ENCODE peak calls at places on chromosome 9, in nine cellular contexts. One of them, this sample, is unnamed.
A peak's percentile ranks its signal among the peaks of the same experiment; 100 is the strongest.

GRCh38 chr9:127493592-127494303 is 42.4 kb downstream of the LRSAM1 start:
- DNase-seq in H1: no peak
- DNase-seq in upper lobe of left lung: no peak
- DNase-seq in SK-N-SH: no peak
- DNase-seq in stomach: no peak
- DNase-seq in transverse colon: no peak
- DNase-seq in prostate gland: no peak
- DNase-seq in GM12891: no peak
- DNase-seq in spleen: no peak
- DNase-seq in this sample: no peak

GRCh38 chr9:28177142-28177541 is 603.9 kb upstream of the C9orf72 start:
- DNase-seq in H1: no peak
- DNase-seq in upper lobe of left lung: no peak
- DNase-seq in SK-N-SH: no peak
- DNase-seq in stomach: no peak
- DNase-seq in transverse colon: no peak
- DNase-seq in prostate gland: no peak
- DNase-seq in GM12891: no peak
- DNase-seq in spleen: no peak
- DNase-seq in this sample: no peak

GRCh38 chr9:105760053-105760452 is 65.7 kb downstream of the TMEM38B start:
- DNase-seq in H1: no peak
- DNase-seq in upper lobe of left lung: no peak
- DNase-seq in SK-N-SH: no peak
- DNase-seq in stomach: no peak
- DNase-seq in transverse colon: no peak
- DNase-seq in prostate gland: no peak
- DNase-seq in GM12891: no peak
- DNase-seq in spleen: no peak
- DNase-seq in this sample: no peak

GRCh38 chr9:116042321-116042720 is 111.3 kb upstream of the PAPPA start:
- DNase-seq in H1: no peak
- DNase-seq in upper lobe of left lung: no peak
- DNase-seq in SK-N-SH: no peak
- DNase-seq in stomach: no peak
- DNase-seq in transverse colon: no peak
- DNase-seq in prostate gland: no peak
- DNase-seq in GM12891: no peak
- DNase-seq in spleen: no peak
- DNase-seq in this sample: no peak

GRCh38 chr9:93262537-93263310 is 78.8 kb downstream of the WNK2 start:
- DNase-seq in H1: no peak
- DNase-seq in upper lobe of left lung: no peak
- DNase-seq in SK-N-SH: peak; percentile 22
- DNase-seq in stomach: peak; percentile 70
- DNase-seq in transverse colon: no peak
- DNase-seq in prostate gland: no peak
- DNase-seq in GM12891: peak; percentile 8
- DNase-seq in spleen: peak; percentile 53
- DNase-seq in this sample: peak; percentile 74

GRCh38 chr9:6106576-6107339 is 91.3 kb upstream of the RANBP6 start:
- DNase-seq in H1: peak; percentile 7
- DNase-seq in upper lobe of left lung: no peak
- DNase-seq in SK-N-SH: peak; percentile 20
- DNase-seq in stomach: no peak
- DNase-seq in transverse colon: no peak
- DNase-seq in prostate gland: no peak
- DNase-seq in GM12891: peak; percentile 25
- DNase-seq in spleen: no peak
- DNase-seq in this sample: no peak

GRCh38 chr9:79264511-79265448 is 307.0 kb upstream of the TLE4 start:
- DNase-seq in H1: no peak
- DNase-seq in upper lobe of left lung: no peak
- DNase-seq in SK-N-SH: no peak
- DNase-seq in stomach: no peak
- DNase-seq in transverse colon: no peak
- DNase-seq in prostate gland: no peak
- DNase-seq in GM12891: no peak
- DNase-seq in spleen: no peak
- DNase-seq in this sample: peak; percentile 68

GRCh38 chr9:9061599-9061998 is 1262.0 kb upstream of the DMAC1 start:
- DNase-seq in H1: no peak
- DNase-seq in upper lobe of left lung: no peak
- DNase-seq in SK-N-SH: no peak
- DNase-seq in stomach: no peak
- DNase-seq in transverse colon: no peak
- DNase-seq in prostate gland: no peak
- DNase-seq in GM12891: no peak
- DNase-seq in spleen: no peak
- DNase-seq in this sample: no peak

GRCh38 chr9:124054671-124055212 is 43.2 kb downstream of the LHX2 start:
- DNase-seq in H1: no peak
- DNase-seq in upper lobe of left lung: no peak
- DNase-seq in SK-N-SH: no peak
- DNase-seq in stomach: no peak
- DNase-seq in transverse colon: no peak
- DNase-seq in prostate gland: no peak
- DNase-seq in GM12891: peak; percentile 49
- DNase-seq in spleen: no peak
- DNase-seq in this sample: no peak

GRCh38 chr9:1267581-1267980 is 217.4 kb downstream of the DMRT2 start:
- DNase-seq in H1: no peak
- DNase-seq in upper lobe of left lung: no peak
- DNase-seq in SK-N-SH: no peak
- DNase-seq in stomach: peak; percentile 57
- DNase-seq in transverse colon: no peak
- DNase-seq in prostate gland: peak; percentile 47
- DNase-seq in GM12891: no peak
- DNase-seq in spleen: no peak
- DNase-seq in this sample: no peak

GRCh38 chr9:128786681-128787582 is at the start of gene TBC1D13:
- DNase-seq in H1: peak; percentile 43
- DNase-seq in upper lobe of left lung: peak; percentile 98
- DNase-seq in SK-N-SH: peak; percentile 98
- DNase-seq in stomach: peak; percentile 93
- DNase-seq in transverse colon: peak; percentile 91
- DNase-seq in prostate gland: peak; percentile 85
- DNase-seq in GM12891: peak; percentile 96
- DNase-seq in spleen: peak; percentile 97
- DNase-seq in this sample: peak; percentile 98

GRCh38 chr9:124267271-124267807 is 9.6 kb downstream of the NEK6 start:
- DNase-seq in H1: no peak
- DNase-seq in upper lobe of left lung: peak; percentile 84
- DNase-seq in SK-N-SH: no peak
- DNase-seq in stomach: peak; percentile 91
- DNase-seq in transverse colon: peak; percentile 73
- DNase-seq in prostate gland: peak; percentile 95
- DNase-seq in GM12891: no peak
- DNase-seq in spleen: peak; percentile 81
- DNase-seq in this sample: no peak

GRCh38 chr9:109779711-109780452 is at the start of gene PALM2AKAP2:
- DNase-seq in H1: no peak
- DNase-seq in upper lobe of left lung: peak; percentile 94
- DNase-seq in SK-N-SH: peak; percentile 47
- DNase-seq in stomach: no peak
- DNase-seq in transverse colon: peak; percentile 41
- DNase-seq in prostate gland: peak; percentile 24
- DNase-seq in GM12891: peak; percentile 25
- DNase-seq in spleen: no peak
- DNase-seq in this sample: peak; percentile 89

GRCh38 chr9:76810377-76810957 is 46.2 kb downstream of the PCA3 start:
- DNase-seq in H1: no peak
- DNase-seq in upper lobe of left lung: no peak
- DNase-seq in SK-N-SH: peak; percentile 37
- DNase-seq in stomach: no peak
- DNase-seq in transverse colon: peak; percentile 55
- DNase-seq in prostate gland: peak; percentile 53
- DNase-seq in GM12891: peak; percentile 19
- DNase-seq in spleen: no peak
- DNase-seq in this sample: no peak

GRCh38 chr9:20364954-20365353 is 257.3 kb downstream of the MLLT3 start:
- DNase-seq in H1: no peak
- DNase-seq in upper lobe of left lung: no peak
- DNase-seq in SK-N-SH: no peak
- DNase-seq in stomach: no peak
- DNase-seq in transverse colon: no peak
- DNase-seq in prostate gland: no peak
- DNase-seq in GM12891: no peak
- DNase-seq in spleen: no peak
- DNase-seq in this sample: no peak

GRCh38 chr9:76717176-76717575 is 47.1 kb upstream of the PCA3 start:
- DNase-seq in H1: no peak
- DNase-seq in upper lobe of left lung: no peak
- DNase-seq in SK-N-SH: no peak
- DNase-seq in stomach: no peak
- DNase-seq in transverse colon: no peak
- DNase-seq in prostate gland: no peak
- DNase-seq in GM12891: no peak
- DNase-seq in spleen: no peak
- DNase-seq in this sample: no peak

GRCh38 chr9:117970276-117970675 is 266.1 kb downstream of the TLR4 start:
- DNase-seq in H1: no peak
- DNase-seq in upper lobe of left lung: no peak
- DNase-seq in SK-N-SH: no peak
- DNase-seq in stomach: no peak
- DNase-seq in transverse colon: no peak
- DNase-seq in prostate gland: no peak
- DNase-seq in GM12891: no peak
- DNase-seq in spleen: no peak
- DNase-seq in this sample: no peak

GRCh38 chr9:97978706-97979105 is 4.4 kb upstream of the ANP32B start:
- DNase-seq in H1: no peak
- DNase-seq in upper lobe of left lung: no peak
- DNase-seq in SK-N-SH: no peak
- DNase-seq in stomach: no peak
- DNase-seq in transverse colon: no peak
- DNase-seq in prostate gland: no peak
- DNase-seq in GM12891: no peak
- DNase-seq in spleen: no peak
- DNase-seq in this sample: no peak

GRCh38 chr9:3962467-3962866 is 337.4 kb downstream of the GLIS3 start:
- DNase-seq in H1: no peak
- DNase-seq in upper lobe of left lung: no peak
- DNase-seq in SK-N-SH: no peak
- DNase-seq in stomach: no peak
- DNase-seq in transverse colon: no peak
- DNase-seq in prostate gland: no peak
- DNase-seq in GM12891: no peak
- DNase-seq in spleen: no peak
- DNase-seq in this sample: no peak

DNA sequence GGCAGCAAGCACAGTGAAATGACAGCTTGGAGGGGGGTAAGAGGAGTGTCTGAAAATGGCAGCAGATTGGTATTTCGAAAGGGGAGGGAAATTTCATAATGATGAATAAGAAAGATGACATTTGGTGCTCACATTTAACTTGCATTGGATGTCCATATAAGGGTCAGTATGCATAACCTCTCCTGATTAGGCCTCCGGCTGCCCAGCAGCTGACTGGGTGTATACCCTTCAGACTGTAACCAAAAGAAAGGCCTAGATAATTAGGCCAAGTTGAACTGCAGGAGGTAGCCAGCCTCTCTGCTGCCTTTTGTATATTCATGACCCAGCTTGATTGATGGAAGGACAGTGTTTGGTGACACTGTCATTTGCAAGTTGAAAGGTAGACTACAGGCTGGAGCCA is 131.1 kb downstream of the PBX3 start:
- DNase-seq in H1: peak; percentile 5
- DNase-seq in upper lobe of left lung: no peak
- DNase-seq in SK-N-SH: no peak
- DNase-seq in stomach: no peak
- DNase-seq in transverse colon: no peak
- DNase-seq in prostate gland: no peak
- DNase-seq in GM12891: no peak
- DNase-seq in spleen: no peak
- DNase-seq in this sample: no peak
- TF ChIP-seq POLR2AphosphoS5 in H1: no peak
- TF ChIP-seq POLR2AphosphoS5 in upper lobe of left lung: no peak
- TF ChIP-seq POLR2AphosphoS5 in SK-N-SH: no peak
- TF ChIP-seq POLR2AphosphoS5 in stomach: no peak
- TF ChIP-seq POLR2AphosphoS5 in transverse colon: no peak
- TF ChIP-seq POLR2AphosphoS5 in prostate gland: no peak
- TF ChIP-seq POLR2AphosphoS5 in GM12891: no peak
- TF ChIP-seq POLR2AphosphoS5 in spleen: no peak
- TF ChIP-seq POLR2AphosphoS5 in this sample: no peak

GRCh38 chr9:17536027-17536426 is 42.8 kb upstream of the SH3GL2 start:
- DNase-seq in H1: no peak
- DNase-seq in upper lobe of left lung: no peak
- DNase-seq in SK-N-SH: no peak
- DNase-seq in stomach: no peak
- DNase-seq in transverse colon: no peak
- DNase-seq in prostate gland: no peak
- DNase-seq in GM12891: no peak
- DNase-seq in spleen: no peak
- DNase-seq in this sample: peak; percentile 14
- TF ChIP-seq POLR2AphosphoS5 in H1: no peak
- TF ChIP-seq POLR2AphosphoS5 in upper lobe of left lung: no peak
- TF ChIP-seq POLR2AphosphoS5 in SK-N-SH: no peak
- TF ChIP-seq POLR2AphosphoS5 in stomach: no peak
- TF ChIP-seq POLR2AphosphoS5 in transverse colon: no peak
- TF ChIP-seq POLR2AphosphoS5 in prostate gland: no peak
- TF ChIP-seq POLR2AphosphoS5 in GM12891: no peak
- TF ChIP-seq POLR2AphosphoS5 in spleen: no peak
- TF ChIP-seq POLR2AphosphoS5 in this sample: no peak

DNA sequence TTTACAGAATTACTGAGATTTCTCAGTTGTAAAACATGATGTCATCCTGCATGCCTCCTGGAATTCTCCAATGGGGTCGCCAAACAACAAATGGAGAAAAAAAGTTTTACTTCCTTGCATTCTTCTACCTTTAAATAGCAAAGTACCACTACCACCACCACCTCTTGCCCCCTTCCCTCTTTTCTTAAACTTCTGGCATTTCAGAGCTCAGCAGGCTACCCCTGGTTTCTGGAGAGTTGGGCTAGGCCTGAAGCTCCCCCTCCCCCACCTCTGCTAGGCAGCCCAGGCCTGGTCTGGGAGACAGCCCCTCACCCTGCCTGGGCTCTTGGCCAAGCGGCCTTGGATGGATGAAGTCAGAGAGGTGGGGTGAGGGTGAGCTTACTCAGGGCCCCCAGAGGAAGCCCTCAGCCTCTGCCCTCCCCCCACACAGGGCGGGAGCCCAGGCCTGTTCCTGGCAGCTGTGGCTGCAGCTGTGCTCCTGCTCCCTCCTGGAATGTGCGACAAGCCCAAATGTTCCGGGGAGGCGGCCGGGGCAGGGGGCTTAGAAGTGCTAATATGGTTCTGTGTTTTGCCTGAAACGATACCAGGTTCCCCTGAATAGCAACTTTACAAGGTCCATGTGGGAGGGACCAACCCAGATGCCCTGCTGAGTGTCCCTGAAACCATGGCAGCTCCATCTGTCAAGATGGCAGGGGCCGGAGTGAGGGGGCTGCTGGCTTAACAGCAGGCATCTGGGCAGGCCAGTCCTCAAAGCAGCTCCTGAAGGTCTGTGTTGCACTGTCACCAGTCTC is 5.9 kb upstream of the CCIN start:
- DNase-seq in H1: peak; percentile 78
- DNase-seq in upper lobe of left lung: peak; percentile 53
- DNase-seq in SK-N-SH: peak; percentile 89
- DNase-seq in stomach: no peak
- DNase-seq in transverse colon: no peak
- DNase-seq in prostate gland: no peak
- DNase-seq in GM12891: no peak
- DNase-seq in spleen: no peak
- DNase-seq in this sample: no peak
- TF ChIP-seq POLR2AphosphoS5 in H1: peak; percentile 38
- TF ChIP-seq POLR2AphosphoS5 in upper lobe of left lung: no peak
- TF ChIP-seq POLR2AphosphoS5 in SK-N-SH: no peak
- TF ChIP-seq POLR2AphosphoS5 in stomach: no peak
- TF ChIP-seq POLR2AphosphoS5 in transverse colon: peak; percentile 4
- TF ChIP-seq POLR2AphosphoS5 in prostate gland: no peak
- TF ChIP-seq POLR2AphosphoS5 in GM12891: no peak
- TF ChIP-seq POLR2AphosphoS5 in spleen: peak; percentile 28
- TF ChIP-seq POLR2AphosphoS5 in this sample: peak; percentile 30

GRCh38 chr9:114505187-114506081 is at the start of gene WHRN:
- DNase-seq in H1: peak; percentile 77
- DNase-seq in upper lobe of left lung: peak; percentile 98
- DNase-seq in SK-N-SH: peak; percentile 95
- DNase-seq in stomach: peak; percentile 95
- DNase-seq in transverse colon: peak; percentile 95
- DNase-seq in prostate gland: peak; percentile 95
- DNase-seq in GM12891: peak; percentile 87
- DNase-seq in spleen: peak; percentile 97
- DNase-seq in this sample: peak; percentile 98
- TF ChIP-seq POLR2AphosphoS5 in H1: peak; percentile 27
- TF ChIP-seq POLR2AphosphoS5 in upper lobe of left lung: no peak
- TF ChIP-seq POLR2AphosphoS5 in SK-N-SH: no peak
- TF ChIP-seq POLR2AphosphoS5 in stomach: peak; percentile 38
- TF ChIP-seq POLR2AphosphoS5 in transverse colon: peak; percentile 60
- TF ChIP-seq POLR2AphosphoS5 in prostate gland: peak; percentile 73
- TF ChIP-seq POLR2AphosphoS5 in GM12891: no peak
- TF ChIP-seq POLR2AphosphoS5 in spleen: peak; percentile 74
- TF ChIP-seq POLR2AphosphoS5 in this sample: peak; percentile 79